ENCODE peak calls at places on chromosomes 7 and 10, in ten cellular contexts. Z is colonic mucosa, T is tibial nerve, W is A549, X is psoas muscle, G is tibial artery, K is body of pancreas, R is heart right ventricle, O is cardiac muscle cell, Y is stomach. D is an unnamed sample.

GRCh38 chr7:121755286-121755685 is 117.7 kb upstream of the PTPRZ1 start:
- DNase-seq in R (no peak), K (no peak), Z (no peak), W (no peak), X (no peak), T (no peak), G (no peak), O (peak; percentile 33), Y (no peak), D (no peak)

GRCh38 chr7:39621784-39622411 is 1.5 kb upstream of the RALA start:
- DNase-seq in R (no peak), Y (no peak), X (no peak), O (no peak), Z (no peak), T (no peak), K (peak; percentile 39), G (no peak), W (no peak), D (no peak)

GRCh38 chr7:3138992-3139391 is 95.3 kb upstream of the CARD11 start:
- DNase-seq in Z (no peak), G (no peak), R (no peak), Y (no peak), K (peak; percentile 28), X (no peak), O (no peak), W (no peak), T (peak; percentile 24), D (no peak)

GRCh38 chr10:31745612-31746376 is 182.8 kb downstream of the ARHGAP12 start:
- DNase-seq in O (no peak), K (no peak), Z (no peak), T (no peak), G (no peak), R (no peak), X (no peak), W (peak; percentile 41), Y (no peak), D (no peak)

GRCh38 chr10:110224992-110225391 is 17.6 kb downstream of the MXI1 start:
- DNase-seq in Y (no peak), X (no peak), T (no peak), R (no peak), K (no peak), G (no peak), Z (no peak), O (no peak), W (no peak), D (no peak)

GRCh38 chr7:11835260-11835659 is 3.3 kb upstream of the THSD7A start:
- DNase-seq in K (no peak), X (no peak), R (no peak), O (no peak), Z (no peak), T (no peak), Y (no peak), W (peak; percentile 26), G (no peak), D (no peak)

GRCh38 chr7:94655884-94656657 is at the start of gene SGCE:
- DNase-seq in G (peak; percentile 48), O (peak; percentile 80), X (peak; percentile 69), W (peak; percentile 88), T (peak; percentile 63), K (peak; percentile 59), Y (peak; percentile 51), R (peak; percentile 76), Z (peak; percentile 69), D (peak; percentile 63)

GRCh38 chr10:21334891-21335696 is 190.4 kb downstream of the SKIDA1 start:
- DNase-seq in W (peak; percentile 94), O (no peak), R (peak; percentile 62), K (peak; percentile 38), Z (peak; percentile 19), X (peak; percentile 72), G (peak; percentile 67), Y (no peak), T (peak; percentile 48), D (no peak)

GRCh38 chr10:120950103-120950561 is 99.0 kb downstream of the WDR11 start:
- DNase-seq in R (no peak), Y (no peak), T (no peak), O (peak; percentile 39), Z (no peak), X (peak; percentile 23), G (no peak), K (no peak), W (no peak), D (no peak)

GRCh38 chr10:29356931-29357330 is 68.1 kb downstream of the LYZL1 start:
- DNase-seq in R (no peak), K (no peak), X (no peak), W (no peak), O (no peak), G (no peak), Z (no peak), T (no peak), Y (no peak), D (no peak)

GRCh38 chr10:129956902-129957673 is 7.0 kb downstream of the EBF3 start:
- DNase-seq in G (no peak), K (no peak), Y (no peak), R (no peak), W (no peak), T (no peak), X (no peak), O (no peak), Z (no peak), D (no peak)

GRCh38 chr10:55263327-55263726 is 462.3 kb upstream of the PCDH15 start:
- DNase-seq in Z (no peak), G (no peak), R (no peak), T (no peak), X (no peak), Y (no peak), O (no peak), W (no peak), K (no peak), D (no peak)

GRCh38 chr7:157464971-157465481 is 128.2 kb downstream of the DNAJB6 start:
- DNase-seq in O (no peak), X (no peak), W (no peak), G (no peak), Y (peak; percentile 15), K (no peak), Z (no peak), T (no peak), R (no peak), D (no peak)

GRCh38 chr10:19785366-19785765 is 30.9 kb upstream of the PLXDC2 start:
- DNase-seq in Y (no peak), K (no peak), T (no peak), Z (no peak), X (no peak), G (no peak), W (no peak), R (no peak), O (no peak), D (no peak)

GRCh38 chr10:124056337-124056980 is 36.9 kb downstream of the CHST15 start:
- DNase-seq in R (no peak), W (no peak), T (no peak), X (no peak), Z (no peak), G (no peak), Y (no peak), O (no peak), K (no peak), D (no peak)

DNA sequence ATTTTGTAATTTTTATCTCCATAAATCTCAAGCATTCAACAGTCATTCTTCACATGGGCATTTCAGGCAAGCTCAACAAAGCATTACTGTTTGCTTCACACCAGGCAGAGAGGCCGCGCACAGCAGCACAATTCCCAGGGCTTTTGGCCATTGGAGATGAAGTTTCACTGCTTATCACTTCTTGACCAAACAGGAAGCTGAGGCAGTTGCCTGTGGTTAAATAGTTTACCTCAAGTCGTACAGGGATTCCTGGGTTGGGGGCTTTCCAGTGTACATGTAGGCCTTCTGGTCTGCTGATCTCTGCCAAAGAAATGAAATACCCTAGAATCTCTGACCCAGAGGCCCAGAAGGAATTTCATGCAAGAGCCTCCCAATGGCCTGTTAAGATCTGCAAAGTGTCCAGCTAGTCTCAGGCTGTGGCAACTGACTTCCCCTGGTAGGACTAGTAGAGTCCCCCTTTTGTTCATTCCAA is 11.2 kb upstream of the PRDX3 start:
- DNase-seq in W (no peak), X (no peak), G (no peak), O (no peak), Z (no peak), Y (no peak), R (no peak), K (peak; percentile 71), T (no peak), D (no peak)
- H3K27ac ChIP-seq in W (peak overlapping the region; percentile 46), X (no peak overlapping the region), G (no peak overlapping the region), O (no peak overlapping the region), Z (no peak overlapping the region), Y (no peak overlapping the region), R (no peak overlapping the region), K (peak overlapping the region; percentile 49), T (peak overlapping the region; percentile 26), D (no peak overlapping the region)

GRCh38 chr7:102938679-102939078 is 25.9 kb downstream of the LRRC17 start:
- DNase-seq in X (no peak), K (no peak), Y (no peak), O (no peak), T (no peak), Z (no peak), G (no peak), R (no peak), W (no peak), D (no peak)
- H3K4me1 ChIP-seq in X (no peaks in the 10 kb centered on the region), K (no peaks in the 10 kb centered on the region), Y (peaks cover 69% of the 10 kb centered on the region), O (peaks cover 12% of the 10 kb centered on the region), T (no peaks in the 10 kb centered on the region), Z (no peaks in the 10 kb centered on the region), G (peaks cover 37% of the 10 kb centered on the region), R (peaks cover 51% of the 10 kb centered on the region), W (peaks cover 8% of the 10 kb centered on the region), D (peaks cover 9% of the 10 kb centered on the region)

DNA sequence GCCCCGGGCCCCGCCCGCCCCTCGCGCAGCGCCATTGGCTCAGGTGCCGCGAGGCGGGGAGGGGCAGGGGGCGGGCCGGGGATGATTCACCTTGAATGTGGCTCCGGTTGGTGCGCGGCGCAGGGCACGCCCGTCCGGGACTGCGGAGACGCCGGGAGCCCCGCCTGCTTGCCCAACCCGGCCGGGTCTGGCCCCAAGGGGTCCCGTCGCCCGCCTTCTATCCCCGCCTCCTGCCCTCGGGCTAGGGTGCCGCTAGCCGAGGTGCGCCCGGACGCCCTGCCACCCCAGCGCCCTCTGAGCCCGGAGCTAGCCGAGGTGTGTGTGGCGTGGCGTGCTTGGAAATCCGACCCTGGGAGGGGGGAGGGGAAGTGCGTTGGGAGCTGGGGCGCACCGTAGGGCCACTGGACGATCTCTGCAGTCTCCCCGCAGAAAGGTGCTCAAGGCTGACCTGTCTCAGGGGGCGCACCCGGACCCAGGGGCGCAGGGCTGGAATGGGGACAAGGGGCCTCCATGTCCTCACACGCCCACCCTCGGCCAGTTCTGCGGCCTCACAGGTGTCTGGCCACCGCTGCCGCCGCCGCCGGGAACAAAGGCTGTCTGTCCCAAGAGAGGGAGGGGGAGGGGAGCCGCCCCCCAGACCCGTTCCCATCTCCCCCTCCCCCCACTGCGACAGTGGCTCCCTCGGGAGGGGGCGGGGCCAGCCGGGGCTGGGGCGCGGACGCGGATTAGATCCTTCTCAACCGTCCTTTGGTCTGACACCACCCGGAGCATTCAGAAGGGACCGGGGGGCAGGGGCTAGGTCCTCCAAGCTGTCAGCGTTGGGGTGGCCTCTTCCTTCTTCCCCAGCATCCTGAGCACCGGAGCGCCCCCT is 169.0 kb downstream of the NRF1 start:
- DNase-seq in Z (peak; percentile 92), K (peak; percentile 96), R (no peak), Y (peak; percentile 91), G (no peak), T (no peak), X (peak; percentile 66), W (peak; percentile 90), O (peak; percentile 47), D (no peak)
- H3K4me3 ChIP-seq in Z (peak overlapping the region; percentile 64), K (peak overlapping the region; percentile 57), R (peak overlapping the region; percentile 34), Y (peak overlapping the region; percentile 83), G (peak overlapping the region; percentile 54), T (peak overlapping the region; percentile 44), X (peak overlapping the region; percentile 70), W (peak overlapping the region; percentile 69), O (peak overlapping the region; percentile 20), D (peak overlapping the region; percentile 89)

GRCh38 chr10:77592946-77593636 is 44.5 kb downstream of the KCNMA1 start:
- DNase-seq in Y (peak; percentile 44), W (peak; percentile 90), T (no peak), K (no peak), G (peak; percentile 78), X (peak; percentile 46), R (no peak), O (no peak), Z (no peak), D (no peak)
- H3K27ac ChIP-seq in Y (peak overlapping the region; percentile 22), W (peak overlapping the region; percentile 86), T (no peak overlapping the region), K (no peak overlapping the region), G (peak overlapping the region; percentile 88), X (peak overlapping the region; percentile 68), R (no peak overlapping the region), O (no peak overlapping the region), Z (no peak overlapping the region), D (no peak overlapping the region)

D was measured in iPS DF 6.9.